ENCODE peak calls at places on chromosome 15, in nine cellular contexts. M is globus pallidus; L is HepG2; P is occipital lobe; T is SK-MEL-5; W is RPMI8226; Y is HEK293T; J is stimulated activated CD4-positive, alpha-beta T cell treated with anti-CD3 and anti-CD28 coated beads, Interleukin-2, amount 100 ng/mL, for 24 hours; O is stomach. K is an unnamed sample.

GRCh38 chr15:22806664-22807063 is 20.2 kb downstream of the NIPA1 start:
- DNase-seq in M (no peak), L (no peak), P (no peak), T (no peak), W (no peak), Y (no peak), J (no peak), O (no peak), K (no peak)

GRCh38 chr15:73954188-73955145 is 28.2 kb downstream of the LOXL1 start:
- DNase-seq in M (no peak), L (no peak), P (no peak), T (no peak), W (no peak), Y (no peak), J (no peak), O (no peak), K (no peak)

GRCh38 chr15:33722005-33722672 is 246.2 kb upstream of the CHRM5 start:
- DNase-seq in M (no peak), L (no peak), P (no peak), T (peak; percentile 12), W (no peak), Y (no peak), J (no peak), O (no peak), K (peak; percentile 67)

GRCh38 chr15:33119263-33119662 is 75.3 kb downstream of the FMN1 start:
- DNase-seq in M (no peak), L (no peak), P (no peak), T (no peak), W (no peak), Y (no peak), J (no peak), O (no peak), K (no peak)

GRCh38 chr15:29268706-29269484 is 727 bp downstream of the NSMCE3 start:
- DNase-seq in M (peak; percentile 47), L (no peak), P (no peak), T (peak; percentile 24), W (no peak), Y (peak; percentile 12), J (peak; percentile 44), O (no peak), K (peak; percentile 26)

GRCh38 chr15:75192307-75192706 is 9.4 kb upstream of the C15orf39 start:
- DNase-seq in M (no peak), L (no peak), P (no peak), T (no peak), W (no peak), Y (no peak), J (no peak), O (no peak), K (no peak)

GRCh38 chr15:67606742-67607141 is 64.2 kb downstream of the MAP2K5 start:
- DNase-seq in M (no peak), L (no peak), P (no peak), T (no peak), W (no peak), Y (no peak), J (no peak), O (no peak), K (no peak)

GRCh38 chr15:40949756-40950207 is 3.5 kb upstream of the CHAC1 start:
- DNase-seq in M (no peak), L (peak; percentile 34), P (no peak), T (no peak), W (no peak), Y (no peak), J (no peak), O (peak; percentile 76), K (no peak)

GRCh38 chr15:49270541-49271421 is 100.7 kb downstream of the GALK2 start:
- DNase-seq in M (no peak), L (no peak), P (no peak), T (no peak), W (no peak), Y (no peak), J (no peak), O (no peak), K (peak; percentile 96)

GRCh38 chr15:50114381-50114780 is 4.7 kb downstream of the ATP8B4 start:
- DNase-seq in M (peak; percentile 57), L (no peak), P (no peak), T (no peak), W (no peak), Y (no peak), J (no peak), O (no peak), K (no peak)

GRCh38 chr15:89346516-89346915 is 11.9 kb upstream of the POLG start:
- DNase-seq in M (no peak), L (no peak), P (no peak), T (no peak), W (no peak), Y (no peak), J (no peak), O (no peak), K (no peak)

GRCh38 chr15:89150286-89150685 is 62.0 kb downstream of the ABHD2 start:
- DNase-seq in M (no peak), L (no peak), P (no peak), T (no peak), W (no peak), Y (no peak), J (no peak), O (no peak), K (no peak)

GRCh38 chr15:83436513-83437158 is 10.5 kb upstream of the SH3GL3 start:
- DNase-seq in M (peak; percentile 66), L (peak; percentile 7), P (no peak), T (peak; percentile 67), W (no peak), Y (peak; percentile 63), J (no peak), O (no peak), K (peak; percentile 35)

K was measured in astrocyte.